ENCODE peak calls at places on chromosome 1, in four cellular contexts. V is HL-60; I is heart left ventricle; L is CD8-positive, alpha-beta T cell. G is an unnamed sample.

GRCh38 chr1:214473392-214473791 is 78.0 kb downstream of the PTPN14 start:
- DNase-seq in V (no peak), I (no peak), L (no peak), G (no peak)

GRCh38 chr1:86263101-86263500 is 106.5 kb upstream of the COL24A1 start:
- DNase-seq in V (no peak), I (no peak), L (no peak), G (no peak)

GRCh38 chr1:160724445-160725242 is 13.0 kb upstream of the CD48 start:
- DNase-seq in V (no peak), I (no peak), L (no peak), G (no peak)

GRCh38 chr1:244080343-244080929 is 29.4 kb downstream of the ZBTB18 start:
- DNase-seq in V (no peak), I (no peak), L (no peak), G (no peak)

GRCh38 chr1:79929356-79929755 is 922.8 kb upstream of the ADGRL4 start:
- DNase-seq in V (no peak), I (no peak), L (no peak), G (no peak)

GRCh38 chr1:42742141-42742540 is 2.1 kb upstream of the CLDN19 start:
- DNase-seq in V (no peak), I (no peak), L (no peak), G (no peak)

GRCh38 chr1:30452925-30453324 is 270.5 kb downstream of the MATN1 start:
- DNase-seq in V (no peak), I (no peak), L (no peak), G (no peak)

GRCh38 chr1:183025782-183026774 is 2.9 kb downstream of the LAMC1 start:
- DNase-seq in V (no peak), I (no peak), L (no peak), G (no peak)

GRCh38 chr1:59804301-59804700 is 10.4 kb upstream of the HOOK1 start:
- DNase-seq in V (no peak), I (no peak), L (no peak), G (no peak)

GRCh38 chr1:87399264-87399663 is 70.6 kb downstream of the LMO4 start:
- DNase-seq in V (no peak), I (no peak), L (no peak), G (no peak)

DNA sequence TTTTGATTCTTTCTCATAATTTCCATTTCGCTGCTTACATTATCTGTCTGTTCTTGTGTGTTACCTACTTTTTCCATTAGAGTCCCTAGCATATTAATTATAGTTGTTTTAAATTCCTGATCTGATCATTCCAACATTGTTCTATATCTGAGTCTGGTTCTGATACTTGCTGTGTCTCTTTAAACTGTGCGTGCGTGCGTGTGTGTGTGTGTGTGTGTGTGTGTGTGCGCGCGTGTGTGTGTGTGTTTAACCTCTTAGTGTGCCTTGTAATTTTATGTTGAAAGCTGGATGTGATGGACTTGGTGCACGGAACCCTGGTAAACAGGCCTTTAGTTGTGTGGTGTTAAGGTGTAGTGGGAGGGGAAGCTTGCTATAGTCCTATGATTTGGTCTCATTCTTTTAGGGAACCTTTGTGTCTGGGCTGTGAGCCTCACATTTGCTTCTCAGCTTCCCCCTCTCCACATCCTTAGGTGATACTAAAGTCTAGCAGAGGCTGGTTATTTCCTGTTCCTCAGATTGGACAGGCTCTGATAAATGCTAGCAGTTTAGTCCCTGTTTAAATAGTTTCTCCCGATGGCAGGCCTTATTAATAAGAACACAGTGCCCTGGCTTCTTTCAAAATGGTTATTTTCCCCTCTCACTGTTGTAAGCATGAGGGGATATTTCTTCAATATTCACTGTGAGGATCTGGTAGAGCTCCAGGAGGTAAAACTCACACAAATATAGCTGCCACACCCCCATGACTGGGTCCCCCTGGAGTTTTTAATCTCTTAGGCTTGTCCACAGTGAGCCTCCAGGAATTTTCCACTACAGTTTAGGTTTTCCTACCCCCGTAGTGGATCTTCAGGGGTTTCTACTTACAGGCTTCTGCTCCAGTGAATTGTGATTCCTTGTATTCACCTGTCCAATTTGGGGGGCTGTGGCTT is 118.3 kb downstream of the GALNT2 start:
- DNase-seq in V (no peak), I (no peak), L (no peak), G (no peak)
- TF ChIP-seq CTCF in V (no peak), I (no peak), L (no peak), G (no peak)

DNA sequence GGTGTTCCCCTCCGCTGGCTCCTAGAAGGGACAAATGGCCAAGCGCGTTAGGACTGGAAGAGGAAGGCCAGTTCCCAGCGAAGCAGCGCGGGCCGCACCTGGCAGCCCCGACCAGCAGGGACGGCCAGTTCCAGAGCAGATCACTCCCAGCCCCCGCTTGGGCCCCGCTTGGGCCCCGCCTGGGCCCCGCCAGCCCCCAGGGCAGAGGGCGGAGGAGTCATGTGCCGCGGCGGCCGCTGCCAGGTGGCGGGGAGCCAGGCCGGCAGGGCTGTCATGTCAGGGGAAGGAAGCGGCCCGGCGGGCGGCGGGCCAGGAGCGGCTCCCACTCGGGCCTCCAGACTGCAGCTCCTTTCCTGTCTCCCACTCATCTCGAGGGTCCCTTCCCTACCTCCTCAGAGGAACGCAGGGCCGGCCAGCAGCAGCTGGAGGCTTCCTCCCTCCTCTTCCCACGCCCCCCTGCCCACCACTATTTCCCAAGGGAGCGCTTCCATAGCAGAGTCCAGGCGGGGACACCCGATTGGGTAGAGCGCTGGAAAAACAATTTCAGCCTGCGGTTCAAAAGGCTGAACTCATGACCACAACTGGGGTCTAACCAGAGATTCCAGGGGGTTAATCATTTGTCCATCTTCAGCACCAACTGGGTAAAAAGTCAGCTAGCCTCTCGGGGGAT is 16.5 kb downstream of the ZNF697 start:
- DNase-seq in V (no peak), I (peak), L (no peak), G (no peak)
- H3K4me3 ChIP-seq in V (no peak), I (peak), L (no peak), G (peak)

GRCh38 chr1:19067187-19067911 is 110.9 kb upstream of the IFFO2 start:
- DNase-seq in V (no peak), I (no peak), L (no peak), G (no peak)
- TF ChIP-seq CTCF in V (no peak), I (no peak), L (no peak), G (no peak)

GRCh38 chr1:72281637-72282270 is 585 bp downstream of the NEGR1 start:
- DNase-seq in V (no peak), I (no peak), L (no peak), G (no peak)
- H3K4me3 ChIP-seq in V (peak), I (peak), L (peak), G (peak)

DNA sequence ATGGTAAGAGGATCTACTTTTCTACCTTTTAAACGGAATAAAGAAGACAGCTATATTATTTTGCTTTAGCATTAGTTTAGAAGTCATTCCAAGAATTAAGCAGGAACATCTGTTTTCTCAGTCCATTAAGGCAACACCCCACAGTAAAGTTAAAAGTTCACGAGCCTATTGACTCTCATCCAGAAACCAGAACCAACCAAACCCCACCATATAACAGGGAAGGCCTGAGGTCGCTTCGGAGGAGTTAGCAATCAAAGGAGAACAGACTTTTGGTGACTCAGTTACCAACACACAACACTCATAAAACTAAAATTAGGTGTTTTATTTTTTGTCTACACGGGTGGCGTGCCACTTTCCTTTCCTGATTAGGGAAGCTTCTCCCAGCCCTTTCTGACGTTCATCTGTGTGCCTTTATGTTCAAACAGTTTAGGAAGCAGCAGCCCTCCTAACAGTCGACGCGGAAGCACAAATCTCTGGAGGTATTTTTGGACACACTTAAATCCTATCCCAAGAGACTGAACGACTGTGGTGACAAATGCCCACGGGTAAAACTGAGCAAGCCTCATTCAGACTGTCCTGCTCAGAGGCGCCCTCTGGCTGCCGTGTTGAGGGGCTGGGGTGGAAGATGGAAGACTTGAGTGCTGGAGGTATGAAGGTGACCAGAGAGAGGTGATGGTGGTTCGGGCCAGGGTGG is 8.6 kb upstream of the PLA2G2C start:
- DNase-seq in V (peak), I (peak), L (peak), G (no peak)
- TF ChIP-seq CTCF in V (peak), I (peak), L (peak), G (peak)

GRCh38 chr1:1783320-1783719 is 5.0 kb upstream of the NADK start:
- DNase-seq in V (no peak), I (no peak), L (no peak), G (no peak)
- H3K4me3 ChIP-seq in V (no peak), I (no peak), L (peak), G (no peak)

DNA sequence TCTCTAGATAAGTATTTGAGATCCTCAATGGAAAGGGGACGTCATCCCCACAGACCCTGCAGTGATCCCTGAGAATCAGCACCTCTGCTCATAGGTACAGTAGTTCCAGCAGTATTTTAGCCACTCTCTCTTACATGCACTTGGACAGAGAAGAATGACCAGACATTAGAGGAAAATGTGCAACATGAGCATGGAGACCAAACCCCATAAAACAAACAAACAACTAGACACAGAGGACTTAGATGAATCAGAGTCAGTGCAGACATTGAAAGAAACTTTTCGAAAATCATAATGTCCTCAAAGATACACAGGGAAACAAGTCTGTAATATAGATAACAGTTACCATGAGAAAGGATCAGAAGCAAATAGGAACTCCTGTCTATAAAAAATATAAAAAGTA is 108.2 kb downstream of the LYPLAL1 start:
- DNase-seq in V (no peak), I (no peak), L (no peak), G (no peak)
- TF ChIP-seq CTCF in V (no peak), I (no peak), L (no peak), G (no peak)

GRCh38 chr1:37901191-37901892 is 42.0 kb upstream of the MTF1 start:
- DNase-seq in V (no peak), I (no peak), L (no peak), G (no peak)

GRCh38 chr1:37905624-37906196 is 41.1 kb downstream of the INPP5B start:
- DNase-seq in V (no peak), I (no peak), L (no peak), G (no peak)

GRCh38 chr1:37902983-37903382 is 43.6 kb upstream of the MTF1 start:
- DNase-seq in V (no peak), I (no peak), L (no peak), G (no peak)

DNA sequence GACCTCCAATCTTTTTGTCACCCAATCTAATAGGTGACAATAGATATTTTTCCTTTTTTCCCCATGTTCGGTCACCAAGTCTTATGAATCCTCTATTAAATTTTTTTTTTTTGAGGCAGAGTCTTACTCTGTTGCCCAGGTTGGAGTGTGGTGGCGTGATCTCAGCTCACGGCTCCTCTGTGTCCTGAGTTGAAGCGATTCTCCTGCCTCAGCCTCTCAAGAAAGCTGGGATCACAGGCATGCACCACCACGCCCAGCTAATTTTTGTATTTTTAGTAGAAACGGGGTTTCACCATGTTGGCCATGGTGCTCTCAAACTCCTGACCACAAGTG is 42.5 kb upstream of the MTF1 start:
- DNase-seq in V (no peak), I (no peak), L (no peak), G (no peak)
- H3K4me3 ChIP-seq in V (no peak), I (no peak), L (no peak), G (no peak)